ENCODE peak calls at places on chromosome 22, in ten cellular contexts. Y is prostate gland, U is uterus, O is adrenal gland, P is testis, K is gastrocnemius medialis, E is right lobe of liver, M is heart left ventricle, V is A549, D is spleen. R is an unnamed sample. For H3K4me1, the result is how much of the 10 kb centered on the place peaks cover.

GRCh38 chr22:26708256-26709009 is 51.0 kb downstream of the MIAT start:
- DNase-seq in K (no peak), E (no peak), D (no peak), Y (no peak), V (no peak), U (no peak), M (no peak), P (no peak), O (no peak), R (no peak)

GRCh38 chr22:34885852-34886251 is 180.1 kb upstream of the ISX start:
- DNase-seq in K (no peak), O (no peak), U (no peak), E (no peak), M (no peak), Y (no peak), P (no peak), D (no peak), V (no peak), R (no peak)

GRCh38 chr22:23404689-23405365 is 175.3 kb downstream of the IGLL1 start:
- DNase-seq in P (peak), D (peak), K (no peak), E (no peak), V (no peak), M (no peak), Y (no peak), O (peak), U (no peak), R (peak)

GRCh38 chr22:50308597-50308935 is 1.1 kb upstream of the PLXNB2 start:
- DNase-seq in P (peak), O (peak), V (no peak), M (peak), E (peak), D (peak), K (peak), U (peak), Y (no peak), R (peak)

GRCh38 chr22:42742940-42743339 is 22.3 kb upstream of the A4GALT start:
- DNase-seq in O (no peak), E (no peak), P (peak), K (peak), D (no peak), M (peak), U (peak), Y (no peak), V (no peak), R (no peak)

GRCh38 chr22:44108806-44109385 is 71.8 kb upstream of the PARVG start:
- DNase-seq in K (no peak), E (no peak), O (no peak), U (no peak), Y (no peak), M (peak), D (peak), P (no peak), V (no peak), R (no peak)

GRCh38 chr22:49406047-49406650 is 421.5 kb downstream of the BRD1 start:
- DNase-seq in M (no peak), V (no peak), U (no peak), E (no peak), K (no peak), P (no peak), O (no peak), Y (no peak), D (no peak), R (no peak)

GRCh38 chr22:42428025-42428424 is 4.2 kb downstream of the NFAM1 start:
- DNase-seq in Y (no peak), U (no peak), K (no peak), D (no peak), P (no peak), O (no peak), E (no peak), M (no peak), V (no peak), R (no peak)

GRCh38 chr22:38758276-38758945 is 2.6 kb upstream of the SUN2 start:
- DNase-seq in E (no peak), O (no peak), P (no peak), D (peak), Y (no peak), M (no peak), K (no peak), U (no peak), V (no peak), R (no peak)

GRCh38 chr22:30444632-30445437 is 19.3 kb downstream of the MTFP1 start:
- DNase-seq in P (peak), E (peak), O (peak), D (no peak), M (no peak), Y (no peak), V (peak), K (no peak), U (no peak), R (peak)

GRCh38 chr22:46432164-46433068 is 96.9 kb downstream of the TRMU start:
- DNase-seq in Y (no peak), M (no peak), P (no peak), O (peak), E (no peak), V (no peak), K (no peak), D (no peak), U (no peak), R (no peak)

GRCh38 chr22:50319503-50319951 is 7.3 kb downstream of the DENND6B start:
- DNase-seq in P (no peak), U (no peak), Y (no peak), K (no peak), O (no peak), M (no peak), D (peak), E (no peak), V (no peak), R (no peak)

GRCh38 chr22:44595841-44596341 is 97.9 kb upstream of the RTL6 start:
- DNase-seq in K (no peak), V (no peak), Y (no peak), P (no peak), D (no peak), E (no peak), U (no peak), O (peak), M (no peak), R (peak)

GRCh38 chr22:28047740-28048139 is 128.7 kb upstream of the PITPNB start:
- DNase-seq in D (no peak), M (no peak), K (no peak), E (no peak), Y (no peak), V (no peak), P (no peak), U (no peak), O (no peak), R (no peak)

GRCh38 chr22:36344106-36344827 is 43.5 kb downstream of the MYH9 start:
- DNase-seq in D (no peak), Y (no peak), U (no peak), V (no peak), O (no peak), E (no peak), K (no peak), M (no peak), P (no peak), R (no peak)

GRCh38 chr22:24510694-24511625 is 15.8 kb downstream of the UPB1 start:
- DNase-seq in Y (no peak), E (peak), D (no peak), K (peak), P (peak), O (peak), V (no peak), M (peak), U (no peak), R (no peak)

GRCh38 chr22:24432059-24432853 is 4.9 kb downstream of the ADORA2A start:
- DNase-seq in U (peak), V (no peak), K (no peak), Y (peak), E (peak), D (peak), M (peak), P (peak), O (no peak), R (peak)

GRCh38 chr22:46592390-46592872 is 27.8 kb upstream of the GRAMD4 start:
- DNase-seq in Y (no peak), E (peak), O (peak), K (no peak), U (no peak), V (no peak), M (no peak), P (no peak), D (peak), R (no peak)

GRCh38 chr22:25482091-25482760 is 82.2 kb upstream of the GRK3 start:
- DNase-seq in U (no peak), M (no peak), Y (no peak), O (no peak), E (no peak), V (no peak), K (no peak), P (peak), D (no peak), R (no peak)

GRCh38 chr22:46202897-46203589 is 47.0 kb downstream of the CDPF1 start:
- DNase-seq in P (no peak), V (no peak), U (no peak), M (no peak), K (no peak), D (no peak), E (no peak), O (no peak), Y (no peak), R (no peak)

GRCh38 chr22:48088226-48088625 is 1325.8 kb downstream of the TBC1D22A start:
- DNase-seq in O (no peak), U (no peak), D (no peak), M (no peak), P (no peak), E (no peak), V (no peak), Y (no peak), K (no peak), R (no peak)

GRCh38 chr22:45638197-45638596 is 33.4 kb upstream of the ATXN10 start:
- DNase-seq in E (no peak), D (no peak), K (no peak), M (no peak), Y (no peak), P (no peak), O (no peak), U (no peak), V (peak), R (no peak)

GRCh38 chr22:30694171-30694637 is 470 bp upstream of the OSBP2 start:
- DNase-seq in Y (peak), P (peak), O (peak), D (peak), V (peak), U (peak), E (peak), K (peak), M (peak), R (peak)

GRCh38 chr22:37484115-37485005 is 1.8 kb downstream of the MFNG start:
- DNase-seq in O (peak), K (peak), U (peak), M (peak), Y (peak), D (peak), V (no peak), P (peak), E (peak), R (peak)
- H3K4me1 ChIP-seq in O (under half), K (under half), U (under half), M (under half), Y (under half), D (half or more), V (under half), P (under half), E (under half), R (under half)

GRCh38 chr22:17777005-17777716 is 2.9 kb upstream of the BID start:
- DNase-seq in Y (no peak), D (peak), U (no peak), V (no peak), K (no peak), M (peak), O (peak), P (no peak), E (peak), R (peak)
- TF ChIP-seq POLR2A in Y (no peak), D (no peak), U (no peak), V (no peak), K (no peak), M (no peak), O (no peak), P (no peak), E (no peak), R (peak)

DNA sequence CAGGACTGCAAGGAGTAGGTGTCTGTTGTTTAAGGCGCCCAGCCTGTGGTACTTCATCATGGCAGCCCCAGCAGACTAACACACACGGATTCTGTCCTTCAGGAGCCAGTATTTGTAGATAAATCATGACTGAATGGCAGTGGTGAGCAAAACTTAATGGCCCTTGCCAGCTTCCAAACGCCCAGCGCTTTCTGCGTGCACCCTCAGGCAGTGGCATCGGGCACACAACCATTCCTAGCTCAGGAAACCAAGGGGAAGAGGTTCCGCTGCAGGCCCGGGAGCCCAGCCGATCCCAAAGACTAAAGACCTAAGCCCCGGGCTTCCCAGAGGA is 80.1 kb upstream of the SEPTIN5 start:
- DNase-seq in K (no peak), O (no peak), V (no peak), P (no peak), E (no peak), U (no peak), M (no peak), D (no peak), Y (no peak), R (no peak)
- H3K4me3 ChIP-seq in K (no peak), O (no peak), V (no peak), P (no peak), E (no peak), U (no peak), M (no peak), D (no peak), Y (no peak), R (no peak)

GRCh38 chr22:19988331-19988808 is 28.3 kb downstream of the ARVCF start:
- DNase-seq in P (no peak), E (no peak), Y (no peak), O (no peak), K (no peak), M (peak), U (no peak), D (no peak), V (no peak), R (no peak)
- H3K4me1 ChIP-seq in P (under half), E (under half), Y (under half), O (under half), K (under half), M (under half), U (under half), D (half or more), V (under half), R (under half)

R was measured in body of pancreas.